ENCODE peak calls at places on chromosome X, in five cellular contexts. G, C, E, M and W are unnamed samples.

GRCh38 chrX:105876658-105877057 is 54.3 kb downstream of the NRK start:
- DNase-seq in G (no peak), C (no peak), E (no peak), M (no peak), W (no peak)

GRCh38 chrX:130975947-130976346 is 72.9 kb upstream of the ENOX2 start:
- DNase-seq in G (no peak), C (peak), E (peak), M (peak), W (no peak)

GRCh38 chrX:132059973-132060540 is 37.0 kb downstream of the STK26 start:
- DNase-seq in G (no peak), C (no peak), E (no peak), M (no peak), W (no peak)

GRCh38 chrX:151177141-151178027 is 1.0 kb downstream of the GPR50 start:
- DNase-seq in G (no peak), C (no peak), E (peak), M (no peak), W (no peak)

GRCh38 chrX:10404435-10404834 is 215.9 kb downstream of the MID1 start:
- DNase-seq in G (no peak), C (no peak), E (peak), M (no peak), W (no peak)

GRCh38 chrX:51837926-51838325 is 55.5 kb upstream of the MAGED1 start:
- DNase-seq in G (no peak), C (peak), E (peak), M (no peak), W (no peak)

GRCh38 chrX:130171446-130172126 is at the start of gene RAB33A:
- DNase-seq in G (no peak), C (no peak), E (no peak), M (no peak), W (no peak)

GRCh38 chrX:4935387-4935786 is 1221.9 kb upstream of the PRKX start:
- DNase-seq in G (no peak), C (no peak), E (no peak), M (no peak), W (no peak)

GRCh38 chrX:16892504-16893362 is 22.6 kb upstream of the RBBP7 start:
- DNase-seq in G (peak), C (peak), E (peak), M (peak), W (no peak)

GRCh38 chrX:9614016-9614415 is 149.2 kb downstream of the TBL1X start:
- DNase-seq in G (no peak), C (no peak), E (peak), M (no peak), W (no peak)

GRCh38 chrX:48890934-48891401 is 6.6 kb downstream of the TIMM17B start:
- DNase-seq in G (no peak), C (no peak), E (peak), M (no peak), W (no peak)

GRCh38 chrX:119775517-119776238 is 15.8 kb downstream of the RPL39 start:
- DNase-seq in G (no peak), C (no peak), E (no peak), M (no peak), W (no peak)

GRCh38 chrX:129566081-129566480 is 26.0 kb downstream of the OCRL start:
- DNase-seq in G (no peak), C (no peak), E (no peak), M (no peak), W (no peak)

GRCh38 chrX:43655151-43655676 is 885 bp upstream of the MAOA start:
- DNase-seq in G (peak), C (no peak), E (peak), M (no peak), W (peak)

GRCh38 chrX:68842781-68843581 is 14.2 kb downstream of the EFNB1 start:
- DNase-seq in G (no peak), C (no peak), E (no peak), M (no peak), W (no peak)

GRCh38 chrX:73850124-73851013 is 287.4 kb downstream of the CHIC1 start:
- DNase-seq in G (peak), C (no peak), E (peak), M (no peak), W (no peak)

GRCh38 chrX:41275661-41276609 is 58.0 kb upstream of the DDX3X start:
- DNase-seq in G (peak), C (peak), E (peak), M (peak), W (no peak)

GRCh38 chrX:49164589-49165360 is 2.2 kb downstream of the MAGIX start:
- DNase-seq in G (no peak), C (no peak), E (no peak), M (no peak), W (no peak)

GRCh38 chrX:45743906-45744625 is 543.4 kb upstream of the DIPK2B start:
- DNase-seq in G (no peak), C (no peak), E (no peak), M (no peak), W (no peak)